ENCODE peak calls at places on chromosomes 3 and 15, in eight cellular contexts. L is Calu3, X is RWPE1, I is EH, G is neural crest cell, E is right cardiac atrium, W is posterior vena cava, Q is AG04450. U is an unnamed sample.
A peak's percentile ranks its signal among the peaks of the same experiment; 100 is the strongest.

GRCh38 chr3:195162033-195162669 is 108.8 kb downstream of the XXYLT1 start:
- DNase-seq in L (no peak), X (no peak), I (no peak), G (no peak), E (peak; percentile 73), W (no peak), Q (no peak), U (no peak)

GRCh38 chr3:188947401-188947982 is 224.3 kb upstream of the TPRG1 start:
- DNase-seq in L (peak; percentile 94), X (peak; percentile 96), I (peak; percentile 83), G (peak; percentile 71), E (peak; percentile 94), W (peak; percentile 93), Q (no peak), U (peak; percentile 71)

GRCh38 chr3:167736264-167736787 is 805 bp downstream of the SERPINI1 start:
- DNase-seq in L (no peak), X (no peak), I (no peak), G (no peak), E (no peak), W (no peak), Q (no peak), U (no peak)

GRCh38 chr3:123869165-123869564 is 15.0 kb downstream of the MYLK start:
- DNase-seq in L (no peak), X (no peak), I (peak; percentile 27), G (no peak), E (no peak), W (no peak), Q (no peak), U (no peak)

GRCh38 chr3:117105650-117106049 is 396.1 kb downstream of the TUSC7 start:
- DNase-seq in L (no peak), X (no peak), I (peak; percentile 92), G (no peak), E (no peak), W (no peak), Q (peak; percentile 69), U (peak; percentile 53)

GRCh38 chr3:189773056-189773455 is 141.9 kb downstream of the TP63 start:
- DNase-seq in L (no peak), X (no peak), I (peak; percentile 84), G (no peak), E (no peak), W (no peak), Q (peak; percentile 8), U (peak; percentile 74)

GRCh38 chr15:81256916-81257315 is 60.2 kb downstream of the IL16 start:
- DNase-seq in L (no peak), X (peak; percentile 57), I (peak; percentile 54), G (no peak), E (no peak), W (no peak), Q (no peak), U (peak; percentile 73)

GRCh38 chr3:41199866-41200668 is 762 bp downstream of the CTNNB1 start:
- DNase-seq in L (peak; percentile 23), X (peak; percentile 16), I (peak; percentile 35), G (peak; percentile 7), E (no peak), W (peak; percentile 84), Q (no peak), U (peak; percentile 9)

GRCh38 chr3:2940062-2940461 is 170.1 kb downstream of the IL5RA start:
- DNase-seq in L (no peak), X (no peak), I (no peak), G (no peak), E (no peak), W (no peak), Q (no peak), U (no peak)

GRCh38 chr3:128100126-128100525 is 23.5 kb downstream of the RUVBL1 start:
- DNase-seq in L (no peak), X (no peak), I (no peak), G (no peak), E (no peak), W (no peak), Q (no peak), U (no peak)

GRCh38 chr15:26235148-26235769 is 372.1 kb upstream of the ATP10A start:
- DNase-seq in L (no peak), X (no peak), I (no peak), G (no peak), E (no peak), W (no peak), Q (no peak), U (no peak)

GRCh38 chr3:32948625-32949445 is 2.6 kb upstream of the CCR4 start:
- DNase-seq in L (no peak), X (no peak), I (no peak), G (no peak), E (no peak), W (no peak), Q (no peak), U (no peak)

GRCh38 chr15:80207887-80208286 is 44.1 kb downstream of the CTXND1 start:
- DNase-seq in L (peak; percentile 16), X (peak; percentile 19), I (peak; percentile 13), G (no peak), E (no peak), W (no peak), Q (no peak), U (peak; percentile 13)

GRCh38 chr3:111871809-111872623 is 13.0 kb downstream of the PHLDB2 start:
- DNase-seq in L (no peak), X (no peak), I (no peak), G (no peak), E (no peak), W (no peak), Q (no peak), U (no peak)

GRCh38 chr15:45429974-45430792 is 51.8 kb upstream of the GATM start:
- DNase-seq in L (peak; percentile 88), X (peak; percentile 74), I (peak; percentile 56), G (peak; percentile 73), E (peak; percentile 90), W (peak; percentile 94), Q (peak; percentile 10), U (peak; percentile 40)

GRCh38 chr3:14513566-14514322 is 26.4 kb downstream of the GRIP2 start:
- DNase-seq in L (no peak), X (no peak), I (no peak), G (no peak), E (peak; percentile 15), W (peak; percentile 69), Q (no peak), U (no peak)

U was measured in AG10803.